ENCODE peak calls at places on chromosomes 13 and 19, in eight cellular contexts. X is IMR-90; I is CD4-positive, alpha-beta memory T cell; C is AG04450; O is iPS DF 6.9; J is small intestine; K is H7; E is body of pancreas. B is an unnamed sample.

GRCh38 chr13:48511621-48512232 is 21.2 kb downstream of the RCBTB2 start:
- DNase-seq in E (no peak), O (no peak), C (no peak), X (no peak), K (no peak), J (no peak), I (no peak), B (no peak)

GRCh38 chr19:7868326-7868670 is 5.9 kb downstream of the PRR36 start:
- DNase-seq in X (no peak), O (no peak), I (no peak), K (no peak), C (no peak), J (peak), E (no peak), B (no peak)

GRCh38 chr13:98272549-98272948 is 95.5 kb upstream of the RNF113B start:
- DNase-seq in X (no peak), K (no peak), I (no peak), C (no peak), O (no peak), J (no peak), E (no peak), B (no peak)

GRCh38 chr13:43611631-43612416 is 174.9 kb downstream of the ENOX1 start:
- DNase-seq in X (no peak), J (no peak), E (no peak), C (no peak), K (no peak), O (no peak), I (no peak), B (peak)

GRCh38 chr19:3176715-3177501 is 1.7 kb upstream of the S1PR4 start:
- DNase-seq in X (peak), C (no peak), K (peak), O (no peak), E (no peak), I (peak), J (peak), B (peak)

GRCh38 chr13:92461402-92461801 is 765.2 kb upstream of the GPC6 start:
- DNase-seq in X (no peak), I (no peak), O (no peak), K (no peak), J (no peak), E (no peak), C (no peak), B (no peak)

GRCh38 chr13:110308377-110309158 is 1.5 kb downstream of the COL4A2 start:
- DNase-seq in X (no peak), C (no peak), K (peak), J (no peak), I (no peak), E (peak), O (no peak), B (peak)

GRCh38 chr13:35365885-35366284 is 110.6 kb downstream of the MAB21L1 start:
- DNase-seq in I (no peak), E (no peak), C (no peak), K (no peak), J (no peak), X (no peak), O (no peak), B (no peak)

DNA sequence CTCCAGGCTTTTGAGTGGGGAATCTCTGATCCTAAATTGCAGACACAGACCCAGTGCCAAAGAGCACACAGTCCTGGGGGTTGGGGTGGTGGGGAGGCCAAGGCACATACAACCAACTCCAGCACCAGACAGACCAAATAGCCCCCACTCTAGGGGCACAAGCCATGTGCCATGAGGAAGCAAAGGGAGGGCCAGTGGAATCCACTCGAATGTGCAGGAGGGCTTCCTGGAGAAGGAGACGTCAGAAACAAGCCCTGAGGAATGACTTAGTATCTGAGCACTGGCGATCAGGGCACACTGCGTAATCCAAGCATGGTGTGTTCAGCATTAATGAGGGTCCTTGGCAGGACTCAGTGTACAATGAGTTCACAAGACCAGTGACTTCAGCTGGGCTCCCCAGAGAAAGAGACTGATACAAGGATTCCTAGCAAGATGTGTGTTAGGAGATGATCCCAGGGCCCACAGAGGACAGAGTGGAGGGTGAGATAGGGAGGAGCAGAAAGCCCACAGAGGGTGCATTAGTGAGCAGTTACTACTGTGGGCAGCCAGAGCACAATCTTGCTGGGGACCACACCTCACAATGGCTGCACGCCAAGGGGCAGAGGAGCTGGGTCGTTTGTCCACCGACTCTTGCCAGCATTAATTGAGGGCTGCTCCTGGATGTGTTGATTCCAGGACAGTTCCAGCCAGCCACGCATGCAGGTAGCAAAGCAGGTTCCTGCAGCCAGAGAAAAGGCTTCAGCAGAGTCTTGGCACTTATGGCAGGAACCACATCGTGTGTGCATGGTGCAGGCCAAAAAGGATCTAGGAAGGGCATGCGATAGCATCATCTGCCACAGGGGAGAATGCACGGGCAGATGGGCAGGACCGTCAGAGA is 152.6 kb upstream of the VSTM2B start:
- DNase-seq in C (no peak), I (no peak), O (no peak), K (peak), X (no peak), E (no peak), J (no peak), B (no peak)
- H3K4me3 ChIP-seq in C (no peak), I (no peak), O (no peak), K (no peak), X (no peak), E (no peak), J (no peak), B (no peak)

GRCh38 chr13:80671773-80672172 is 330.8 kb upstream of the SPRY2 start:
- DNase-seq in K (no peak), E (no peak), C (no peak), O (no peak), J (no peak), X (no peak), I (no peak), B (no peak)
- H3K4me3 ChIP-seq in K (no peak), E (no peak), C (no peak), O (no peak), J (no peak), X (no peak), I (no peak), B (no peak)

DNA sequence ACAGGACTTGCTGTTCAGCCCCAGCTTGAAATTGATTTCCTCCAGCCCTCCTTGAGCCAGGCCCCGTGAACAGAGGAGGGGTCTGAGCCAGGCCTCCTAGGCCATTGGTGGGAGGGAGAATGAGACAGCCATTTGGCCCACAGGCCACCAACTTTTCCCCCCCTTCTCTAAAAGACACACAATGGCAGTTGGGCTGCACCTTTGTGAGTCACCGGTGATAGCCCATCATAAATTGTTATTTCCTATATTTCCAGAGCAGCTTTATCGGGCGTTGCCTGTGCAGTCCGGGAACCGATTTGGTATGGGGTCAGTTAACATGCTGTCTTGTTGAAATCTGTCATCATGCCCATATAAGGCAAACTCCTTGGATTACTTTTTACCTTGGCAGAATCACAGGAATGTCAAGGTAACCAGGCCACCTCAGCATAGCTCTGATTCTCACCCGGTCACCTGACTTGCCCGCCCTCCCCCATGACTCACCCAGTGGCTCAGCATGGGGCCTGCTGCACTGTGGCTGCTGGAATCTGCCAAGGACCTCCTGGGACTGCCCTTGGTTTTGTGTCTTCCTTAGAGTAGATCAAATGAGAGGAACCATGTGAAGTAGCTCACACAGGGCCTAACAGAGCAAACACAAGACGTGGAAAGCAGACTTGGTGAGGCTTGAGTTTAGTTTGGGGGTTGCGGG is 36.1 kb downstream of the ACTN4 start:
- DNase-seq in I (peak), J (peak), K (peak), X (peak), O (peak), E (peak), C (no peak), B (peak)
- H3K4me3 ChIP-seq in I (no peak), J (no peak), K (no peak), X (no peak), O (no peak), E (no peak), C (no peak), B (no peak)

GRCh38 chr13:94710081-94710809 is 2.1 kb downstream of the SOX21 start:
- DNase-seq in X (no peak), I (no peak), K (peak), J (no peak), E (no peak), C (no peak), O (no peak), B (no peak)

GRCh38 chr13:94710881-94711560 is 1.3 kb downstream of the SOX21 start:
- DNase-seq in K (peak), X (no peak), C (no peak), J (no peak), O (no peak), I (no peak), E (no peak), B (no peak)

GRCh38 chr13:94712812-94713555 is 639 bp upstream of the SOX21 start:
- DNase-seq in O (no peak), J (no peak), X (peak), K (peak), I (no peak), C (no peak), E (no peak), B (peak)

GRCh38 chr13:94712287-94712811 is at the start of gene SOX21:
- DNase-seq in K (peak), X (no peak), C (no peak), E (no peak), O (no peak), I (no peak), J (no peak), B (no peak)

DNA sequence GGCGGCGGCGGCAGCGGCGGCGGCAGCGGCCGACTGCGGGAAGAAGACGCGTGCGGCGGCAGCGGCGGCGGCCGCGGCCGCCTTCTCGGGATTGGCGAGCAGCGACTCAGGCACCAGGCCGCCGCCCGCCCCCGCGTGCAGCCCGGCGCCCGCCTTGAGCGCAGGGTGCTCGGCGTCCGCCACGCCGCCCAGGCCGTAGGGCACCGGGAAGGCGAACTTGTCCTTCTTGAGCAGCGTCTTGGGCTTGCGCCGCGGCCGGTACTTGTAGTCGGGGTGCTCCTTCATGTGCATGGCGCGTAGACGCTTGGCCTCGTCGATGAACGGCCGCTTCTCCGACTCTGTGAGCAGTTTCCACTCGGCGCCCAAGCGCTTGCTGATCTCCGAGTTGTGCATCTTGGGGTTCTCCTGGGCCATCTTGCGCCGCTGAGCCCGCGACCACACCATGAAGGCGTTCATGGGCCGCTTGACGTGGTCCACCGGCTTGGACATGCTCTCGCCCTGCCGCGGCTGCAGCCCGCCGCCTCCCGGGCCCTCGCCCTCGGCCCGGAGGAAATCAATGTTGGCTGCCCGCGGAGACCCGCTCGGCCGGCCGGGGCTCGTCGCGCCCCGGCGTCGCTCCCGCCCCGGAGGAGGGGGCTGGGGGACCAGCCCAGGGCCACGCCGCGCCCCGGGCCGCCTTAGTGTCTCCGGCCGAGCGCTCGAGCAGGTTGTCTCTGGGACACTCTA is 621 bp downstream of the SOX21 start:
- DNase-seq in C (no peak), X (no peak), I (no peak), K (peak), E (no peak), J (no peak), O (no peak), B (peak)
- H3K4me3 ChIP-seq in C (no peak), X (no peak), I (no peak), K (peak), E (no peak), J (peak), O (peak), B (no peak)

GRCh38 chr13:38463047-38463446 is 113.4 kb downstream of the UFM1 start:
- DNase-seq in J (no peak), X (no peak), E (peak), I (no peak), K (no peak), C (no peak), O (no peak), B (no peak)
- H3K4me3 ChIP-seq in J (no peak), X (no peak), E (no peak), I (no peak), K (no peak), C (no peak), O (no peak), B (no peak)

DNA sequence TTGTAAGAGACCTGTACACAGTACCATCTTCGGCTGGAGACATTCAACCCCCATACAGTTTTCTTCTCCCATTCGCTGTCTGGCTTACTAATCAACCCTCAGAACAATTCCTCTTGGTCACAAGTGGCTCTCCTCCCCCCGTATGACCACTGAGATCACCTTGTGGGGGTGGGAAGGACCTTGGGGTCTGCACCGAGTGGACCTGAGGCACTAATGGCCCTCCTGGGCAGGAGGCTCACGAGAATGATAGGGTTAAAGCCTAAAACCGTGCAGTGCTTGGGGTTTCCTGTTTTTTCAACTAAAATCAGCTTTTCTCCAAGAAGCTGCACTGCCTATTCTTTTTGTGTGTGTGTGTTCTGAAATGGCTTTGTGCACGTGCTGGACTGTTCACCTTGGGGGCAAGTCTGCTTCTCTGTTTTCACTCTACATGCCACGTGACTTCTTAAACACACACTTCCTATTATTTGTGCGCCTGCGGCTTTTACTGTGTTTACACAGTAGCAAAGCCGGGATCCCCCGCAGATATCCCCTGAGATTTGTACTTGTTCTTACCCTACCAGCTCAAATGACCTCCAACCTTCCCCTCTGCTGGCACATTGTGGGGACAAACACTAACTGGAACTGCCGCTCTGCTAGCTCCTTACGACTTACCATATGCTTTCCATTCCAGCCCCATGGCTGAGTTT is 12.3 kb downstream of the RBM26 start:
- DNase-seq in C (no peak), I (peak), K (no peak), O (no peak), J (peak), X (no peak), E (no peak), B (no peak)
- H3K4me3 ChIP-seq in C (no peak), I (peak), K (no peak), O (no peak), J (no peak), X (no peak), E (no peak), B (no peak)